ENCODE peak calls at places on chromosomes 7 and 10, in six cellular contexts. B, N, E, U, M and W are unnamed samples.

GRCh38 chr7:19118896-19119301 is 1.5 kb upstream of the TWIST1 start:
- DNase-seq in B (peak), U (no peak), N (no peak), M (no peak), E (no peak), W (no peak)

GRCh38 chr7:8125680-8126444 is 136.1 kb downstream of the ICA1 start:
- DNase-seq in U (no peak), E (no peak), B (no peak), N (peak), M (no peak), W (peak)

GRCh38 chr10:86387221-86387794 is 20.7 kb upstream of the GRID1 start:
- DNase-seq in N (no peak), U (no peak), M (no peak), E (no peak), B (peak), W (no peak)

GRCh38 chr10:15201589-15202300 is 33.3 kb upstream of the NMT2 start:
- DNase-seq in N (no peak), U (no peak), E (no peak), M (no peak), B (no peak), W (no peak)

GRCh38 chr7:23000597-23001360 is 13.2 kb downstream of the HYCC1 start:
- DNase-seq in U (no peak), N (no peak), M (no peak), E (no peak), B (no peak), W (no peak)

GRCh38 chr7:155694846-155695245 is 50.4 kb downstream of the RBM33 start:
- DNase-seq in M (no peak), E (no peak), N (no peak), U (no peak), B (no peak), W (no peak)

GRCh38 chr7:98754041-98754479 is 115.8 kb downstream of the TMEM130 start:
- DNase-seq in E (no peak), U (no peak), B (peak), N (no peak), M (no peak), W (no peak)

GRCh38 chr7:31796375-31796774 is 109.4 kb downstream of the PPP1R17 start:
- DNase-seq in E (no peak), M (no peak), U (no peak), B (no peak), N (no peak), W (no peak)

GRCh38 chr10:15035385-15036301 is 8.1 kb upstream of the OLAH start:
- DNase-seq in B (no peak), M (no peak), E (no peak), N (no peak), U (peak), W (no peak)

GRCh38 chr10:31083765-31084184 is 52.1 kb upstream of the ZNF438 start:
- DNase-seq in E (peak), B (peak), U (peak), M (peak), N (no peak), W (no peak)

GRCh38 chr10:61296161-61296560 is 157.0 kb downstream of the TMEM26 start:
- DNase-seq in N (no peak), U (no peak), M (no peak), B (no peak), E (no peak), W (no peak)

GRCh38 chr7:98107313-98107691 is 640 bp downstream of the LMTK2 start:
- DNase-seq in M (no peak), U (peak), B (no peak), N (no peak), E (no peak), W (peak)

GRCh38 chr7:1505731-1506550 is 1.8 kb upstream of the INTS1 start:
- DNase-seq in E (no peak), M (no peak), B (no peak), U (no peak), N (no peak), W (no peak)

GRCh38 chr10:6458814-6459213 is 121.3 kb downstream of the PRKCQ start:
- DNase-seq in B (no peak), E (no peak), N (no peak), M (no peak), U (no peak), W (no peak)

GRCh38 chr10:43892062-43892765 is 243.5 kb upstream of the ZNF32 start:
- DNase-seq in U (no peak), M (no peak), N (no peak), E (no peak), B (no peak), W (no peak)

GRCh38 chr10:42593284-42593683 is 45.1 kb downstream of the ZNF33B start:
- DNase-seq in B (no peak), M (no peak), N (no peak), U (no peak), E (no peak), W (no peak)

GRCh38 chr7:25851332-25852248 is 300.4 kb upstream of the NFE2L3 start:
- DNase-seq in E (peak), U (peak), N (peak), B (peak), M (no peak), W (peak)

GRCh38 chr7:119984247-119984646 is 288.7 kb upstream of the KCND2 start:
- DNase-seq in N (no peak), M (no peak), B (no peak), E (no peak), U (no peak), W (no peak)

GRCh38 chr10:120456626-120457430 is at the start of gene PLPP4:
- DNase-seq in E (no peak), B (peak), N (peak), M (no peak), U (peak), W (no peak)

GRCh38 chr10:62059424-62059913 is 158.0 kb downstream of the ARID5B start:
- DNase-seq in M (no peak), U (no peak), E (no peak), N (no peak), B (no peak), W (no peak)

GRCh38 chr7:1052031-1052818 is 7.9 kb downstream of the GPR146 start:
- DNase-seq in B (no peak), M (no peak), U (no peak), E (no peak), N (no peak), W (no peak)

GRCh38 chr7:20439384-20439783 is 108.7 kb downstream of the ITGB8 start:
- DNase-seq in B (no peak), M (no peak), N (no peak), E (no peak), U (no peak), W (no peak)

GRCh38 chr7:133705596-133705995 is 421.5 kb upstream of the LRGUK start:
- DNase-seq in M (no peak), E (no peak), B (no peak), U (no peak), N (no peak), W (no peak)

GRCh38 chr7:97798036-97799019 is 66.4 kb downstream of the TAC1 start:
- DNase-seq in B (no peak), U (no peak), N (no peak), E (no peak), M (no peak), W (no peak)

GRCh38 chr7:144659211-144659610 is 176.6 kb downstream of the TPK1 start:
- DNase-seq in E (no peak), B (no peak), N (no peak), M (no peak), U (no peak), W (no peak)

GRCh38 chr10:12590682-12591642 is 241.6 kb downstream of the CAMK1D start:
- DNase-seq in N (no peak), E (no peak), B (no peak), U (no peak), M (no peak), W (no peak)

GRCh38 chr7:112419543-112420130 is 30.6 kb upstream of the IFRD1 start:
- DNase-seq in B (no peak), N (no peak), E (no peak), U (no peak), M (no peak), W (no peak)

GRCh38 chr7:112420236-112420945 is 29.9 kb upstream of the IFRD1 start:
- DNase-seq in B (no peak), M (no peak), E (peak), U (no peak), N (no peak), W (no peak)

GRCh38 chr7:112411186-112411795 is 39.0 kb upstream of the IFRD1 start:
- DNase-seq in E (peak), U (no peak), B (peak), N (no peak), M (no peak), W (no peak)

GRCh38 chr7:112414855-112415490 is 35.3 kb upstream of the IFRD1 start:
- DNase-seq in N (no peak), M (no peak), U (peak), E (peak), B (peak), W (no peak)

DNA sequence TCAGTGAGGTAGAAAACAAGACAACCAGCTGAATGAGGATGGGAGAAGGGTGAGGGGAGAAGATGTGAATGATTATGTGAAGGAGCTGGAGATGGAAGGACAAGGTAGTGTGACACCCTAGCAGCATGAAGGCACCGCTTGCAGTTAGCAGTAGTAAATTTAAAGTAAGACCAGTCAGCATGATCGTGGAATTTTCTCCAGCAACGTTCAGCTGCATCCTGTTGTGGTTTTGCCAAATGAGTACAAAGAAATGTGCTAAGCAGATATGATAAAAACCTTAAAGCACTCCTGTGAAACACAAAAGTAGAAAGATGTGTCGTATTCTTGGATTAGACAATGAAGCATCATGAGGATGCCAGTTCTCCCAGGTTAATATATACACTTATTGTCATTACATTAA is 34.1 kb upstream of the IFRD1 start:
- DNase-seq in E (no peak), U (no peak), N (no peak), M (no peak), B (no peak), W (no peak)
- TF ChIP-seq TAF1 in E (no peak), U (no peak), N (no peak), M (no peak), B (no peak), W (no peak)

DNA sequence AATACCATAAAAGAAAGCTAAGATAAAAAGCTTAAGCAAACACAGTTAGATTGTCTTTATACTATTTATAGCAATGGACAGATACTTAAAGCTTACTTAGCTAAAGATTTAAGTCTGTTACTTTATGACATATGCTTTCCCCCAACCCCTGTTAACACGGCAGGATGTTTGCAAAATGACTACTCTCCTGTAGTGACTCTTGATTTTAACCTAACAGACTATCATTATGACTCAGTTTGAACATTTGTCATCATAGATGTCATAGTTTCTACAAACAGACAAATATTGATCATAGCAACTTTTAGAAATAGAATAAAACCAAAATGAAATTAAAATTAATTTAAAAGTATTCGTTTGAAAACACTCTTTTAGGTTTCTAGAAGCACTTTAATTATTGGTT is 7.8 kb upstream of the COMMD3 start:
- DNase-seq in B (no peak), M (no peak), E (no peak), N (no peak), U (no peak), W (peak)
- TF ChIP-seq POLR2AphosphoS5 in B (no peak), M (no peak), E (no peak), N (no peak), U (no peak), W (no peak)

DNA sequence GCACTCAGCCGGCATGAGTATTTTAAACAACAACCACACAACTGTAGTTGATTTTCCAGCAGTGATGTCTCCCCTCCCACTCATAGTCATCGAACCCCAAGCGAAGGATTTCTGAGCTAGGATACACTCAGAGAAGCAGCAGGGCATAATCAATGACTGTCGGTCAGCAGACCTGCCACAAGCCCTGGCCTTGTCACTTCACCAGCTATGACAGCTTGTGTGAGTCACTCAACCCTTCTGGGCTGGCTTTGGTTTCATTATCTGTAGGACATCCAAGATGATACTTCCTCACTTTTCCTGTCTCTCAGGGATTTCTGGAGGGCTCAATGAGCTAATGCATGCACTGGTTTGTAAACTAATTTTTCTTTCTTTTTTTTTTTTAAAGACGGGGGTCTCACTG is 22.0 kb upstream of the UBE3C start:
- DNase-seq in N (no peak), M (no peak), B (no peak), U (no peak), E (no peak), W (no peak)
- TF ChIP-seq TAF1 in N (no peak), M (no peak), B (no peak), U (no peak), E (no peak), W (no peak)

DNA sequence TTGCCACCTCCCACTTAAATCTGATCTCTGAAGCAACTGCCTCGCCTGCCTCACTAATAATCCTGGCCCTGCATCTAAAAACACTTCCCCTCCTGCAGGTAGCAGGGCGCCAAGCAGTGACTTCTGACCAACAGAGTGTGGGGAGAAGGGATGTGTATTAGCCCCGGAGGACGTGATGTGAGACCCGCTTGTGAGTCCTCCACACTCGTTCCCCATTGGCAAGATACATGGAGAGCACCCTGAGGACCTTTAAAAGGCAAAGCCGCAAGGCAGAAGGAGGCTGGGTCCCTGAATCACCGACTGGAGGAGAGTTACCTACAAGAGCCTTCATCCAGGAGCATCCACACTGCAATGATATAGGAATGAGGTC is 6.1 kb upstream of the PILRA start:
- DNase-seq in B (no peak), U (no peak), M (no peak), E (no peak), N (no peak), W (no peak)
- TF ChIP-seq POLR2AphosphoS5 in B (peak), U (no peak), M (no peak), E (no peak), N (no peak), W (no peak)

DNA sequence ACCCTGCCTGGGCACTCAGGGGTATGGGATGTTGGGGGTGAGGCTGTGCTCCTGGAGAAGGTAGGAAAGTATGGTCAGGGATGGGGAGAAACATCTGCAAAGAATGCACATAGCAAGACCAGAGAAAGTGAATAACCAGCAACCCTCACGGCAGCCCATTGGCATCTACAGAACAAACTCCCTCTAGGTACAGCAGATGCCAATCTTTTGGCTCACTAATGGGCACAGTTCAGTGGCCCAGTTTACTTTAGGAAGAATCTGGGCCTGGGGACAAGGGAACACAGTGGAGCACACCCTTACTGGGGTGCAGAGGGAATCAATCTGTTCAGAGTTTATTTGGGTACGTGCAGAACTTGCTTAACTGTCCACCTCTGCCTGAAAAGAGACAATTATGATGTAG is 143.8 kb downstream of the JAZF1 start:
- DNase-seq in M (no peak), N (no peak), B (no peak), E (no peak), U (no peak), W (no peak)
- TF ChIP-seq TAF1 in M (no peak), N (no peak), B (no peak), E (no peak), U (no peak), W (no peak)

GRCh38 chr7:27605283-27605682 is 57.4 kb downstream of the HIBADH start:
- DNase-seq in B (no peak), E (no peak), N (no peak), M (no peak), U (no peak), W (no peak)

GRCh38 chr7:27608776-27609495 is 53.7 kb downstream of the HIBADH start:
- DNase-seq in U (no peak), N (no peak), E (no peak), M (no peak), B (no peak), W (no peak)

GRCh38 chr7:27605689-27606269 is 56.9 kb downstream of the HIBADH start:
- DNase-seq in B (no peak), M (no peak), E (peak), N (no peak), U (no peak), W (no peak)

GRCh38 chr7:27607210-27607606 is 55.5 kb downstream of the HIBADH start:
- DNase-seq in U (no peak), M (no peak), B (no peak), N (no peak), E (no peak), W (no peak)

GRCh38 chr7:27606270-27607209 is 56.1 kb downstream of the HIBADH start:
- DNase-seq in U (no peak), B (no peak), N (no peak), M (no peak), E (peak), W (no peak)
- TF ChIP-seq POLR2AphosphoS5 in U (no peak), B (no peak), N (no peak), M (no peak), E (no peak), W (no peak)